ENCODE peak calls at places on chromosomes 4 and X, in seven cellular contexts. R is PC-9, N is hepatocyte, G is H9, V is fibroblast of lung, L is A549, B is IMR-90. Q is an unnamed sample.

GRCh38 chr4:173525118-173526033 is 4.7 kb downstream of the HAND2 start:
- DNase-seq in G (peak; percentile 50), V (no peak), N (no peak), B (no peak), L (no peak), R (no peak), Q (no peak)

GRCh38 chr4:26076000-26076587 is 162.1 kb downstream of the SMIM20 start:
- DNase-seq in G (no peak), B (peak; percentile 81), L (no peak), V (peak; percentile 47), R (no peak), N (no peak), Q (peak; percentile 33)

GRCh38 chr4:5266991-5267390 is 215.7 kb downstream of the STK32B start:
- DNase-seq in R (no peak), G (no peak), V (no peak), N (no peak), B (peak; percentile 42), L (no peak), Q (no peak)

GRCh38 chr4:52824270-52824602 is 37.9 kb upstream of the RASL11B start:
- DNase-seq in B (no peak), N (no peak), G (peak; percentile 20), L (no peak), R (no peak), V (no peak), Q (no peak)

GRCh38 chr4:151117371-151117962 is 18.0 kb downstream of the RPS3A start:
- DNase-seq in V (peak; percentile 80), B (peak; percentile 69), L (peak; percentile 56), G (peak; percentile 65), R (peak; percentile 56), N (peak; percentile 82), Q (peak; percentile 39)

GRCh38 chr4:71609159-71609558 is 174.7 kb downstream of the GC start:
- DNase-seq in L (no peak), V (no peak), N (no peak), R (no peak), B (no peak), G (no peak), Q (no peak)

GRCh38 chr4:68132342-68132741 is 2.7 kb upstream of the TMPRSS11F start:
- DNase-seq in R (no peak), G (no peak), V (no peak), L (no peak), B (no peak), N (no peak), Q (no peak)

GRCh38 chr4:53477038-53477565 is 99.7 kb downstream of the FIP1L1 start:
- DNase-seq in L (no peak), N (peak; percentile 32), V (no peak), B (peak; percentile 62), G (peak; percentile 48), R (no peak), Q (no peak)

GRCh38 chrX:45709381-45709780 is 508.7 kb upstream of the DIPK2B start:
- DNase-seq in G (no peak), V (no peak), R (no peak), B (peak; percentile 44), N (no peak), L (no peak), Q (no peak)

GRCh38 chr4:28402751-28403150 is 1542.1 kb downstream of the STIM2 start:
- DNase-seq in L (no peak), N (no peak), R (peak; percentile 30), V (no peak), B (no peak), G (no peak), Q (no peak)

GRCh38 chrX:10085223-10085622 is 71.6 kb upstream of the CLCN4 start:
- DNase-seq in N (no peak), V (no peak), B (no peak), R (no peak), G (no peak), L (no peak), Q (no peak)

GRCh38 chr4:185774815-185775684 is 36.9 kb downstream of the SORBS2 start:
- DNase-seq in N (peak; percentile 34), V (peak; percentile 82), L (peak; percentile 15), R (peak; percentile 45), G (no peak), B (peak; percentile 74), Q (peak; percentile 89)

GRCh38 chrX:96126182-96126581 is 558.5 kb upstream of the DIAPH2 start:
- DNase-seq in L (no peak), G (no peak), V (no peak), N (no peak), B (no peak), R (no peak), Q (no peak)

GRCh38 chrX:46444011-46444410 is 101.2 kb downstream of the ZNF674 start:
- DNase-seq in B (peak; percentile 89), N (peak; percentile 46), V (peak; percentile 84), R (peak; percentile 17), G (no peak), L (peak; percentile 34), Q (peak; percentile 90)

GRCh38 chr4:163755013-163755412 is 260.5 kb downstream of the TMA16 start:
- DNase-seq in R (no peak), V (peak; percentile 63), L (peak; percentile 7), G (no peak), N (no peak), B (peak; percentile 43), Q (peak; percentile 8)

GRCh38 chr4:85779165-85779564 is 304.2 kb downstream of the ARHGAP24 start:
- DNase-seq in B (peak; percentile 62), L (no peak), R (no peak), V (peak; percentile 69), N (no peak), G (no peak), Q (peak; percentile 41)

GRCh38 chrX:101037231-101037630 is 14.7 kb downstream of the TRMT2B start:
- DNase-seq in L (no peak), B (peak; percentile 1), G (no peak), V (peak; percentile 21), R (no peak), N (no peak), Q (no peak)

GRCh38 chrX:154056739-154057367 is 37.2 kb upstream of the IRAK1 start:
- DNase-seq in N (peak; percentile 47), G (no peak), B (peak; percentile 20), V (no peak), R (no peak), L (peak; percentile 33), Q (no peak)

GRCh38 chrX:148310402-148311200 is 189.8 kb upstream of the AFF2 start:
- DNase-seq in N (no peak), B (no peak), V (no peak), G (no peak), R (no peak), L (no peak), Q (no peak)

GRCh38 chrX:29432534-29432933 is 782.8 kb upstream of the MAGEB2 start:
- DNase-seq in N (no peak), V (no peak), B (no peak), G (no peak), R (no peak), L (no peak), Q (no peak)

GRCh38 chrX:65034292-65034640 is 58.0 kb upstream of the ZC4H2 start:
- DNase-seq in G (no peak), B (no peak), N (no peak), V (no peak), R (no peak), L (no peak), Q (no peak)

GRCh38 chr4:153520227-153520626 is 54.1 kb downstream of the TMEM131L start:
- DNase-seq in R (no peak), L (no peak), G (no peak), N (no peak), V (no peak), B (no peak), Q (no peak)

GRCh38 chr4:153519677-153520076 is 53.5 kb downstream of the TMEM131L start:
- DNase-seq in L (no peak), N (no peak), G (no peak), B (no peak), R (no peak), V (no peak), Q (no peak)

GRCh38 chr4:153517159-153517558 is 51.0 kb downstream of the TMEM131L start:
- DNase-seq in N (no peak), L (no peak), G (no peak), V (no peak), R (no peak), B (no peak), Q (no peak)

GRCh38 chr4:153518001-153518400 is 51.8 kb downstream of the TMEM131L start:
- DNase-seq in B (peak; percentile 18), G (no peak), L (no peak), R (no peak), N (no peak), V (no peak), Q (no peak)

GRCh38 chr4:153518637-153519384 is 52.7 kb downstream of the TMEM131L start:
- DNase-seq in L (no peak), R (no peak), N (peak; percentile 34), G (no peak), B (peak; percentile 49), V (no peak), Q (no peak)
- H3K4me1 ChIP-seq in L (peaks cover 16% of the 10 kb centered on the region), R (no peaks in the 10 kb centered on the region), N (peaks cover 21% of the 10 kb centered on the region), G (peaks cover 7% of the 10 kb centered on the region), B (peaks cover 5% of the 10 kb centered on the region), V (peaks cover 8% of the 10 kb centered on the region), Q (peaks cover 11% of the 10 kb centered on the region)

DNA sequence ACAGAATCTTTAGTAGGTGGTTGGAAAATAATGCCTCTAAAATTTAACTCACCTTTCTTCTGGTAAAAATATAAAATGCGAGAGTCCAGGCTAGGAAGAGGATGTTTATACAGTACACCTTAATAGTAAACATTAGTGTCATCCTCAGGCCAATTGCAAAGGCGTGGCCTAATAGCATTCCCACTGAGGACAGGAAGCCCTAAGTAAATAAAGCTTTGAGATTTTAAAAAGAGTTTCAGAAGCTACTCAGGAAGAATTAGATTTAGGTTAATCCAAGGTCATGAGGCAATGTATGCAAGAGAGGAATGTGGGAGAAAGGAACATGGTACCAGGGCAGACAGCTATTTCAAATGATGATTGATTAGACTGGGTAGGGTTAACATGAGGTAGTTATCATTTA is 49.5 kb downstream of the RPGR start:
- DNase-seq in N (no peak), L (peak; percentile 41), G (no peak), B (no peak), R (no peak), V (no peak), Q (no peak)
- H3K4me2 ChIP-seq in N (no peak overlapping the region), L (peak overlapping the region; percentile 75), G (no peak overlapping the region), B (no peak overlapping the region), R (no peak overlapping the region), V (no peak overlapping the region), Q (no peak overlapping the region)

GRCh38 chrX:13756381-13756780 is 21.8 kb downstream of the OFD1 start:
- DNase-seq in R (no peak), B (no peak), N (no peak), V (no peak), L (no peak), G (no peak), Q (no peak)
- H3K4me1 ChIP-seq in R (no peaks in the 10 kb centered on the region), B (no peaks in the 10 kb centered on the region), N (no peaks in the 10 kb centered on the region), V (no peaks in the 10 kb centered on the region), L (no peaks in the 10 kb centered on the region), G (peaks cover 8% of the 10 kb centered on the region), Q (no peaks in the 10 kb centered on the region)

GRCh38 chr4:99324978-99325377 is 3.8 kb upstream of the ADH1B start:
- DNase-seq in N (peak; percentile 26), B (peak; percentile 83), R (no peak), L (no peak), G (no peak), V (peak; percentile 98), Q (peak; percentile 2)
- H3K4me2 ChIP-seq in N (no peak overlapping the region), B (peak overlapping the region; percentile 25), R (no peak overlapping the region), L (no peak overlapping the region), G (no peak overlapping the region), V (no peak overlapping the region), Q (no peak overlapping the region)

DNA sequence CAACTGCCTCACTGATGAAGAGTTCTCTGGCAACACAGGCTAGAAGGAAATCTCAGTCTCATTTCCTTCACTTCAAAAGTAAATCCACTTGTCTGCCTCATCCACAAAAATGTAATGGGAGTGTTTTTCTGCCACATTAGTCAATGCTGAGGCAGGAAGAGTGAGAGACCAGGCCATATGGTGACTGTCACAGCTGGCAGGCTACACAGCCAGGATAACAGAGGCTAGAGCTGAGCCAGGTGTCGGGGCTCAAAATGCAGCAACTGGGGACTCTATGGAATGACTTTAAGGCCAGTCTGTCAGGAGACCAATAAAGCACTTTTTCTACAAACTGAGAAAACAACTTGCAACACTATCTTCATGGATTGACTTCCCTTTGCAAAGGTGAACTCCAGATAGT is 204.2 kb downstream of the GPC3 start:
- DNase-seq in B (no peak), L (no peak), G (no peak), N (no peak), R (no peak), V (no peak), Q (no peak)
- H3K4me1 ChIP-seq in B (no peaks in the 10 kb centered on the region), L (no peaks in the 10 kb centered on the region), G (peaks cover 14% of the 10 kb centered on the region), N (peaks cover 3% of the 10 kb centered on the region), R (no peaks in the 10 kb centered on the region), V (no peaks in the 10 kb centered on the region), Q (no peaks in the 10 kb centered on the region)